ENCODE peak calls at places on chromosome 20, in five cellular contexts. B, V, L, J and D are unnamed samples.

GRCh38 chr20:24690408-24690807 is 221.0 kb downstream of the SYNDIG1 start:
- DNase-seq in B (no peak), V (no peak), L (no peak), J (no peak), D (no peak)

GRCh38 chr20:64106981-64107735 is at the start of gene NPBWR2:
- DNase-seq in B (no peak), V (no peak), L (no peak), J (no peak), D (peak)

GRCh38 chr20:41032243-41032642 is 3.6 kb downstream of the TOP1 start:
- DNase-seq in B (no peak), V (no peak), L (no peak), J (no peak), D (no peak)

GRCh38 chr20:59231124-59231804 is 67.6 kb downstream of the ZNF831 start:
- DNase-seq in B (no peak), V (no peak), L (no peak), J (no peak), D (no peak)

GRCh38 chr20:58711266-58712051 is 18.9 kb downstream of the NPEPL1 start:
- DNase-seq in B (no peak), V (no peak), L (no peak), J (no peak), D (no peak)

GRCh38 chr20:59000326-59000725 is 6.7 kb downstream of the CTSZ start:
- DNase-seq in B (no peak), V (no peak), L (no peak), J (no peak), D (no peak)

GRCh38 chr20:37417857-37418501 is 72.0 kb downstream of the SRC start:
- DNase-seq in B (no peak), V (peak), L (no peak), J (no peak), D (no peak)

GRCh38 chr20:46343358-46344357 is 35.4 kb upstream of the CDH22 start:
- DNase-seq in B (no peak), V (no peak), L (no peak), J (no peak), D (no peak)

GRCh38 chr20:4069741-4070140 is 54.4 kb upstream of the RNF24 start:
- DNase-seq in B (no peak), V (peak), L (no peak), J (no peak), D (no peak)

GRCh38 chr20:9236408-9236912 is 167.6 kb downstream of the PLCB4 start:
- DNase-seq in B (no peak), V (no peak), L (no peak), J (no peak), D (no peak)

GRCh38 chr20:21096321-21097043 is 9.7 kb downstream of the LINC00237 start:
- DNase-seq in B (no peak), V (peak), L (no peak), J (no peak), D (peak)

GRCh38 chr20:43554369-43554768 is 4.5 kb upstream of the SGK2 start:
- DNase-seq in B (no peak), V (no peak), L (no peak), J (no peak), D (no peak)

GRCh38 chr20:24782221-24782620 is 166.8 kb upstream of the CST7 start:
- DNase-seq in B (no peak), V (no peak), L (no peak), J (no peak), D (no peak)

GRCh38 chr20:59634435-59635005 is 30.2 kb downstream of the PHACTR3 start:
- DNase-seq in B (no peak), V (no peak), L (no peak), J (no peak), D (no peak)

GRCh38 chr20:47982574-47983360 is 197.5 kb upstream of the SULF2 start:
- DNase-seq in B (no peak), V (no peak), L (no peak), J (no peak), D (no peak)

GRCh38 chr20:63356931-63357879 is 3.9 kb downstream of the CHRNA4 start:
- DNase-seq in B (no peak), V (no peak), L (no peak), J (no peak), D (no peak)

GRCh38 chr20:41643504-41643938 is 25.3 kb upstream of the CHD6 start:
- DNase-seq in B (no peak), V (peak), L (peak), J (peak), D (no peak)

GRCh38 chr20:47857994-47858557 is 72.8 kb upstream of the SULF2 start:
- DNase-seq in B (no peak), V (no peak), L (no peak), J (no peak), D (no peak)

GRCh38 chr20:31606928-31607639 is 2.0 kb downstream of the ID1 start:
- DNase-seq in B (no peak), V (peak), L (peak), J (no peak), D (no peak)

GRCh38 chr20:42963796-42964195 is 225.9 kb downstream of the PTPRT start:
- DNase-seq in B (no peak), V (no peak), L (no peak), J (no peak), D (no peak)

GRCh38 chr20:43571310-43571709 is 12.5 kb downstream of the SGK2 start:
- DNase-seq in B (no peak), V (no peak), L (peak), J (no peak), D (no peak)

GRCh38 chr20:62523473-62524203 is 47.8 kb upstream of the GATA5 start:
- DNase-seq in B (no peak), V (no peak), L (no peak), J (no peak), D (peak)

GRCh38 chr20:35697696-35698297 is 1.4 kb downstream of the NFS1 start:
- DNase-seq in B (no peak), V (no peak), L (no peak), J (no peak), D (no peak)

GRCh38 chr20:8749986-8750385 is 318.9 kb upstream of the PLCB4 start:
- DNase-seq in B (no peak), V (peak), L (no peak), J (no peak), D (no peak)

GRCh38 chr20:35515949-35516645 is 13.4 kb downstream of the C20orf173 start:
- DNase-seq in B (no peak), V (peak), L (peak), J (peak), D (no peak)

GRCh38 chr20:25160457-25160856 is 35.1 kb upstream of the ENTPD6 start:
- DNase-seq in B (no peak), V (no peak), L (no peak), J (no peak), D (no peak)

GRCh38 chr20:3932277-3933073 is 43.3 kb downstream of the PANK2 start:
- DNase-seq in B (peak), V (peak), L (no peak), J (no peak), D (no peak)

GRCh38 chr20:48411265-48411664 is 416.5 kb downstream of the PREX1 start:
- DNase-seq in B (no peak), V (no peak), L (no peak), J (no peak), D (no peak)

GRCh38 chr20:58906894-58907293 is 54.4 kb downstream of the GNAS start:
- DNase-seq in B (peak), V (peak), L (peak), J (no peak), D (peak)

GRCh38 chr20:15154070-15154469 is 816.7 kb upstream of the FLRT3 start:
- DNase-seq in B (no peak), V (no peak), L (peak), J (no peak), D (no peak)

GRCh38 chr20:61310954-61311353 is 58.9 kb downstream of the CDH4 start:
- DNase-seq in B (no peak), V (no peak), L (peak), J (no peak), D (no peak)

GRCh38 chr20:54643761-54644160 is 168.4 kb downstream of the DOK5 start:
- DNase-seq in B (no peak), V (peak), L (peak), J (peak), D (no peak)

DNA sequence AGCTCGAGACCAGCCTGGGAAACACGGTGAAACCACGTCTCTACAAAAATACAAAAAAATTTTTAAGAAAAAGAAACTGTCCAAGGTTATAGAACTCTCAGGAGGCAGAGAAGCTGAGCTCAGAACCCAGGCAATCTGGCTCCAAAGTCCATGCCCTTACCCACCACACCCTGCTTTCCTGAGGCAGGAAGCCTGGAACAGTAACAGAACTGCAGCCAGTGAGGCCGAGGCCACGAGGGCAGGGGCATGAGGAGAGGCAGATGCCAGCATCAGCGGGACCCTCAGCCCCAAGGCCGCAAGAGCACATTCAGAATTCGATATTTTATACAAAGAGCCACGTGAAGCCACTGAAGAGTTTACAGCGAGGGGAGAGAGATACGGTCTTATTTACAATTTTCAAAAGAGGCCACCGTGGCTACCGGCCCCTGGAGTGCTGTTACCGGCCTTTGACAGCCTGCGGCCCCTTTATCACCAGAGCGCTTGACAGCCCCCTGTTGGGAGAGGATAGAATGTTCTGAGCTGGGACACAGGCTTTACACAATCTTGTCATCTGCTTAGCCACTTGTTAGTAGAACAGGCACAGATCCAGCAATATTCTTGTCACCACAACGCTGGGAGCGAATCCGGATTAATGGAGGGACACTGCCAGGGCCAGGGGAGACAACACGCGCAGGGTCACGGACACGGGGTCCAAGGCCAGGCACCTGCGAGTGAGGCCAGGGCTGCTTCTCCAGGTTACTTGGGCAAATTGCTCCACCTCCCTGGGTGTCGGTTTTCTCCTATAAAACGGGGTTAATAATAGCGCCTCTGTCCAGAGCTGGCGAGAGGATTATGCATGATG is 5.6 kb downstream of the SPATA2 start:
- DNase-seq in B (no peak), V (no peak), L (no peak), J (no peak), D (no peak)
- TF ChIP-seq CTCF in B (peak), V (peak), L (no peak), J (peak), D (no peak)

DNA sequence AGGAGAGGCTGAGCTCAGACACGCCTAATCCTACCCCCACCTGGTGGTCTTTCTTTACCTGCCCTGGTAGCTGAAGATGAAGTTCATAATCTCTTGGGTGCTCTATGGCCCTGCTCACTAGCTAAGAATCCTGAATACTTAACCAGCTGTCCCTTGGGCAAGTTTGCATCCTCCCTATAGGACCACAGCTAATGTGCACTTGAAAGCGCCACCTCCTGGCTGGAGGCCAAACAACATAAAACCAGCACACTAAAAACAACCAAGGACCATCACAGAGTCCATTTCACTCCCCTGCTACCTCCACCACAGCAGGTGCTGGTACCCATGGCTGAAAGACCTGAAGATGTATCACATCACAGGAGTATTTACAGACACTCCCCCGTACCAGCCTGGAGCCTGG is 155.5 kb upstream of the SLC24A3 start:
- DNase-seq in B (no peak), V (no peak), L (no peak), J (no peak), D (peak)
- TF ChIP-seq CTCF in B (peak), V (no peak), L (no peak), J (no peak), D (peak)

GRCh38 chr20:57526885-57527566 is 2.1 kb upstream of the CTCFL start:
- DNase-seq in B (no peak), V (no peak), L (no peak), J (no peak), D (no peak)
- TF ChIP-seq CTCF in B (no peak), V (no peak), L (no peak), J (no peak), D (peak)

GRCh38 chr20:49674383-49675352 is 39.0 kb downstream of the B4GALT5 start:
- DNase-seq in B (no peak), V (peak), L (peak), J (no peak), D (no peak)
- TF ChIP-seq CTCF in B (no peak), V (peak), L (no peak), J (no peak), D (no peak)

GRCh38 chr20:951384-952169 is 35.4 kb upstream of the ANGPT4 start:
- DNase-seq in B (no peak), V (no peak), L (no peak), J (no peak), D (no peak)

GRCh38 chr20:952196-952795 is 36.2 kb upstream of the ANGPT4 start:
- DNase-seq in B (no peak), V (no peak), L (no peak), J (no peak), D (no peak)

GRCh38 chr20:955111-955510 is 39.0 kb upstream of the ANGPT4 start:
- DNase-seq in B (no peak), V (no peak), L (no peak), J (no peak), D (no peak)

GRCh38 chr20:955656-956055 is 39.5 kb upstream of the ANGPT4 start:
- DNase-seq in B (no peak), V (no peak), L (no peak), J (no peak), D (no peak)

DNA sequence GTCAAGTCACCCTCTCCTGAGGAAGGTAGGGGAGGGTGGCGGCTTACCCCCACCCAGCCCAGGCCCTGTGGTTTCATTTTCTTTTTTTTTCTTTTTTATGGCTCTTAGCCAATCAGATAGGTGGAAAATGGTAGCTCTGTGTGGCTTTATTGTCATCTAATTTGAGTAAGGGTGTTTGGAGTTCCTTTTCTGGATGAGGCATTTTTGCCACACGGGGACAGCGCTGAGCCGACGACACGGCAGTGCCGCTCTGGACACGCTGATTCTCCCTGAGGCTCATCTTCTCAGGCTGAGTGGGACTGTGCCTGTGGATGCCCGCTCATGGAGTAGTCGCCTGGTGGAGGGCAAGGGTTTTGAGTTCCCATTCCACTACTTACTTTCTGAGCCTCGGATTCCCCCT is 37.6 kb upstream of the ANGPT4 start:
- DNase-seq in B (no peak), V (peak), L (no peak), J (no peak), D (no peak)
- TF ChIP-seq CTCF in B (peak), V (peak), L (peak), J (peak), D (no peak)

GRCh38 chr20:51560550-51561307 is 18.2 kb upstream of the NFATC2 start:
- DNase-seq in B (no peak), V (no peak), L (no peak), J (no peak), D (no peak)

GRCh38 chr20:51563141-51563596 is 20.6 kb upstream of the NFATC2 start:
- DNase-seq in B (no peak), V (peak), L (no peak), J (no peak), D (no peak)

GRCh38 chr20:51562027-51562333 is 19.5 kb upstream of the NFATC2 start:
- DNase-seq in B (no peak), V (no peak), L (no peak), J (no peak), D (no peak)

GRCh38 chr20:51563597-51564332 is 21.2 kb upstream of the NFATC2 start:
- DNase-seq in B (no peak), V (peak), L (peak), J (peak), D (peak)

DNA sequence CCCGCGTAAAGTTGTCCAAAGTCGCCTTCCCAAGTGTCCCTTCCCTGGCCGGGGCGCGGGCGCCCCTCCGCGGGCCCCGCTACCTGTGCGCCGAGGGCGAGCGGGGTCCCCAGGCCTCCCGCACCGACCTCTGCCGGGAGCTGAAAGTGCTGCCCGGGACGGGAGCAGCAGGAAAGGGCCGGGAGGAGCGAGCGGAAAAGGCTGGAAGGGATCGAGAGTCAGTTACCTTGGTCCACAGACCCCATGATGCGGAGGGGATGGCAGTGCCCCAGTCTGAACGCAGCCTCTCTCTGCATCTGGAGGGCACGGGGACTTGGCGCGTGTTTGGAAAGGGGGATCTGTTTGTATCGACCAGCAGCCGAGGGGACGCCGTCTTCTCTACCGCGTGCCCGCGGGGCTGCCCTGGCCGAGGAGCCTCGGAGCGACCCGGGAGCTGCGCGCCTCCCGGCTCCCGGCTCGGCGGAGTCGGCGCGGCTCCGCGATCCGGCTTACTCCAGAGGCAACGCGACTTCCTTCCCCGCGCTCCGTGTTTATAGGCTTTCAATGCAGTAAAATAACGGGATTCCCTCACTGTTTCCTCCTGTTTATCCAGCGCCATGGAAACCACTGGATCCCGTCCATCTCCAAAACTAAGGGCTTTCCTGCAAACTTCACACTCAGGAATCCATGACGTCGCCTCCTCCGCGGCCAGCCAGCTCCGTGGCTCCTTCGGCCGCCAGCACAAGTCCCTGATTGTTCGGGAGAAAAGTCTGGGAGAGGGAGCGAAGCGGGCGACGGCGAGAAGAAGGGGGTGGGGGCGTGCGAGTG is 20.0 kb upstream of the NFATC2 start:
- DNase-seq in B (no peak), V (peak), L (peak), J (peak), D (peak)
- TF ChIP-seq CTCF in B (no peak), V (no peak), L (no peak), J (peak), D (no peak)

DNA sequence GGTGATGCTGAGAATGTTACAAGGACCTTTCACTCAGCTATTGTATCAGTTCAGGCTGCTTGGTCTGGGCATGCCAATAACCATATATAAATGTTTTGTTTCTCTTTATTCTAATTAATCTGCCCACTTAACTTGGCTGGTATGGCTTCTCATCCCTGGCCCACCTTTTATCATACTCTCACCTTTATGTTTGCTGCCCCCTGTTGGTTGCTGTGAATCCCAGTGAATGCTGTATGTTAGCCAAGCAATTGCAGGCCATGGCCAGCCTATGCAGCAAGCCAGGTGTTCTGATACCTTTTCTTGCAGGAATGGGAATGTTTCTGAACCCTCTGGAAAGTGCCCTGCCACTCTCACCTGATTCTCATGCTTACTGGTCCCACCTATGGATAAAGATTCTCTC is 54.6 kb downstream of the PCSK2 start:
- DNase-seq in B (peak), V (peak), L (no peak), J (no peak), D (peak)
- TF ChIP-seq CTCF in B (peak), V (peak), L (no peak), J (peak), D (no peak)

GRCh38 chr20:52747736-52748135 is 224.4 kb upstream of the TSHZ2 start:
- DNase-seq in B (peak), V (peak), L (peak), J (no peak), D (no peak)
- TF ChIP-seq CTCF in B (peak), V (peak), L (peak), J (no peak), D (no peak)